ENCODE peak calls at places on chromosomes 12 and 14, in four cellular contexts. D is HCT116, X is HepG2, K is K562. C is an unnamed sample.

GRCh38 chr12:57042695-57043094 is 7.2 kb downstream of the MYO1A start:
- DNase-seq in X (no peak), K (no peak), D (no peak), C (no peak)

GRCh38 chr14:44505588-44505987 is 1.5 kb downstream of the FSCB start:
- DNase-seq in D (no peak), K (no peak), X (no peak), C (no peak)

GRCh38 chr12:76586764-76587395 is 27.3 kb upstream of the OSBPL8 start:
- DNase-seq in D (peak; percentile 27), K (peak; percentile 19), X (peak; percentile 28), C (peak; percentile 7)

GRCh38 chr12:50221228-50222008 is 54.2 kb upstream of the CERS5 start:
- DNase-seq in K (no peak), D (no peak), X (no peak), C (no peak)

GRCh38 chr14:90509403-90509802 is 112.6 kb downstream of the CALM1 start:
- DNase-seq in D (no peak), K (no peak), X (no peak), C (no peak)

GRCh38 chr14:92456215-92457017 is 57.2 kb upstream of the RIN3 start:
- DNase-seq in K (peak; percentile 34), X (peak; percentile 59), D (peak; percentile 50), C (peak; percentile 43)

GRCh38 chr12:116735951-116736599 is 1.8 kb downstream of the SPRING1 start:
- DNase-seq in X (peak; percentile 82), K (no peak), D (no peak), C (no peak)

GRCh38 chr14:103879570-103880333 is 32.4 kb upstream of the PPP1R13B start:
- DNase-seq in X (peak; percentile 97), D (no peak), K (peak; percentile 25), C (no peak)

GRCh38 chr14:92724516-92725340 is 23.7 kb downstream of the LGMN start:
- DNase-seq in K (no peak), X (peak; percentile 89), D (no peak), C (no peak)

GRCh38 chr12:53932915-53933314 is 5.7 kb upstream of the HOXC13 start:
- DNase-seq in X (no peak), K (no peak), D (no peak), C (no peak)

GRCh38 chr14:71206766-71207371 is 299.6 kb downstream of the PCNX1 start:
- DNase-seq in K (no peak), X (no peak), D (no peak), C (no peak)

GRCh38 chr14:95741051-95741490 is 27.1 kb upstream of the TCL1A start:
- DNase-seq in K (no peak), D (peak; percentile 7), X (no peak), C (no peak)

GRCh38 chr12:24599737-24600136 is 349.2 kb downstream of the BCAT1 start:
- DNase-seq in D (no peak), X (no peak), K (no peak), C (no peak)

GRCh38 chr14:44531648-44532047 is 24.6 kb upstream of the FSCB start:
- DNase-seq in D (no peak), K (no peak), X (no peak), C (no peak)

GRCh38 chr12:54475542-54475941 is 2.1 kb upstream of the GTSF1 start:
- DNase-seq in X (no peak), K (no peak), D (no peak), C (no peak)

GRCh38 chr12:68267892-68268396 is 14.5 kb upstream of the IL22 start:
- DNase-seq in X (no peak), D (no peak), K (no peak), C (no peak)

GRCh38 chr14:94451826-94452225 is 774 bp downstream of the SERPINA11 start:
- DNase-seq in X (no peak), K (no peak), D (no peak), C (no peak)

GRCh38 chr12:65106948-65107347 is 14.2 kb downstream of the WIF1 start:
- DNase-seq in K (no peak), X (no peak), D (no peak), C (no peak)

GRCh38 chr12:123595729-123596128 is 6.2 kb upstream of the DDX55 start:
- DNase-seq in X (peak; percentile 96), K (no peak), D (no peak), C (no peak)

GRCh38 chr12:132559652-132560420 is 50.5 kb downstream of the LRCOL1 start:
- DNase-seq in K (peak; percentile 94), X (peak; percentile 6), D (peak; percentile 18), C (no peak)

GRCh38 chr12:100504820-100505219 is 31.2 kb downstream of the NR1H4 start:
- DNase-seq in D (no peak), X (no peak), K (no peak), C (no peak)

GRCh38 chr12:120249875-120250795 is 15.4 kb downstream of the PXN start:
- DNase-seq in D (no peak), X (no peak), K (no peak), C (no peak)

GRCh38 chr14:104264495-104265265 is 126.3 kb downstream of the KIF26A start:
- DNase-seq in K (no peak), D (no peak), X (no peak), C (no peak)

GRCh38 chr12:49189731-49190314 is 943 bp upstream of the TUBA1A start:
- DNase-seq in K (no peak), D (no peak), X (no peak), C (no peak)

DNA sequence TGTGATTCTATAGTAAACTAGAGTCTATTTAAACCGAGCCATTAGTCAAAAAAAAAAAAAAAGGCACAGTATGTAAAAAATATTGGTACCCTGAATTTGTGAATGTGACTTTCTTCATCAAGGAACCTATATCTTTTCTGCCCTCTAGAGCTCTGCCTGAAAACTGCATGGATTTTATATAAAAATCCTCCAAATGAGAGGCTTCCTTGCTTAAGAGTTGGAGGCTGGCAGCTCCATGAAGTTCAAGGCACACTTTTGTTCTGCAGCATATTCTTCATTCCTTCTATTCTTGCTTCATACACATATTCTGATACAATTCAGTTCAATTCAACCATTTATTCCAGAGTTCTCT is 23.1 kb upstream of the NKX2-8 start:
- DNase-seq in D (no peak), X (peak; percentile 33), K (no peak), C (no peak)
- TF ChIP-seq CTCF in D (peak; percentile 15), X (no peak), K (no peak), C (no peak)

GRCh38 chr14:21997300-21997699 is 323.7 kb upstream of the OR4E1 start:
- DNase-seq in D (peak; percentile 31), X (peak; percentile 43), K (no peak), C (no peak)
- TF ChIP-seq TCF7L2 in D (no peak), X (no peak), K (no peak), C (no peak)

DNA sequence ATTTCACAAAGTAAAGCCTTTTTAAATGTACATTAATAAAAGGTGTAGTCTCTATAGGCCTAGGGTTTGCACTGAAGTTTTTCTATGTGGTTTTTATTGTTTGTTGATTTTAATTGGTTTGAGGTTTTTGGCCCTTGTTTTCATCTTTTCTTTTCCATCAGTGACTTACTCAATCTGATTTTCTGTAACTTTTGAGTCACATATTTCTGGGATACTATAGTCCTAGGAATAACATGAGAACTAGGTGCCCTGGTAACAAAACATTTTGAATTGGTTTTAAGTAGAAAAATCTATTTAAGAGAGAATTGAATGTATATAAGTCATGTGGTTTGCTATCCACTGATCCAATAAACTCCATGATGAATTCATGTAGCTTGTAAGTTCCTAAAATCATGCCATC is 311.9 kb downstream of the CEP128 start:
- DNase-seq in K (no peak), D (no peak), X (no peak), C (no peak)
- TF ChIP-seq CTCF in K (no peak), D (no peak), X (no peak), C (no peak)

GRCh38 chr14:35287481-35288013 is 4.6 kb upstream of the PSMA6 start:
- DNase-seq in K (no peak), D (no peak), X (no peak), C (no peak)

GRCh38 chr14:35285168-35285990 is 6.8 kb upstream of the PSMA6 start:
- DNase-seq in K (no peak), X (no peak), D (no peak), C (no peak)

GRCh38 chr14:35289623-35290022 is 2.6 kb upstream of the PSMA6 start:
- DNase-seq in X (no peak), D (no peak), K (no peak), C (no peak)

GRCh38 chr14:35286707-35287106 is 5.5 kb upstream of the PSMA6 start:
- DNase-seq in X (no peak), K (no peak), D (no peak), C (no peak)

GRCh38 chr14:35285991-35286564 is 6.1 kb upstream of the PSMA6 start:
- DNase-seq in D (no peak), X (no peak), K (no peak), C (no peak)
- TF ChIP-seq TCF7L2 in D (no peak), X (no peak), K (no peak), C (no peak)